ENCODE peak calls at places on chromosome 13, in five cellular contexts. W, U, I, Y and L are unnamed samples.
A peak's percentile ranks its signal among the peaks of the same experiment; 100 is the strongest.

GRCh38 chr13:31846182-31846938 is 107.0 kb downstream of the RXFP2 start:
- DNase-seq in W (peak; percentile 85), U (peak; percentile 71), Y (peak; percentile 88), I (peak; percentile 63), L (peak; percentile 94)

GRCh38 chr13:44362394-44363040 is 11.1 kb upstream of the SERP2 start:
- DNase-seq in Y (no peak), U (no peak), W (no peak), I (no peak), L (no peak)

GRCh38 chr13:27261376-27261775 is 9.3 kb upstream of the RASL11A start:
- DNase-seq in W (no peak), I (no peak), U (no peak), Y (no peak), L (no peak)

GRCh38 chr13:76440568-76440967 is 445.6 kb downstream of the KCTD12 start:
- DNase-seq in W (no peak), I (no peak), U (no peak), Y (no peak), L (no peak)

GRCh38 chr13:33369073-33369472 is 83.5 kb upstream of the STARD13 start:
- DNase-seq in U (no peak), I (no peak), Y (no peak), W (no peak), L (no peak)

GRCh38 chr13:99296270-99296865 is 10.8 kb downstream of the GPR183 start:
- DNase-seq in U (no peak), I (no peak), W (no peak), Y (no peak), L (no peak)

GRCh38 chr13:46721054-46721453 is 75.9 kb downstream of the ESD start:
- DNase-seq in W (peak; percentile 40), I (no peak), Y (no peak), U (peak; percentile 27), L (peak; percentile 78)

GRCh38 chr13:113666951-113667701 is at the start of gene GRK1:
- DNase-seq in I (no peak), U (no peak), W (no peak), Y (no peak), L (no peak)

GRCh38 chr13:113881614-113882265 is 17.9 kb upstream of the GAS6 start:
- DNase-seq in W (no peak), I (no peak), U (no peak), Y (no peak), L (no peak)

GRCh38 chr13:72960541-72960940 is 98.3 kb upstream of the KLF5 start:
- DNase-seq in Y (no peak), W (no peak), U (peak; percentile 28), I (no peak), L (peak; percentile 97)

GRCh38 chr13:113105032-113105993 is at the start of gene F7:
- DNase-seq in W (no peak), Y (no peak), U (peak; percentile 43), I (no peak), L (no peak)

GRCh38 chr13:96771501-96772367 is 222.5 kb downstream of the OXGR1 start:
- DNase-seq in U (no peak), I (no peak), W (no peak), Y (no peak), L (no peak)

GRCh38 chr13:86608739-86609138 is 809.5 kb upstream of the SLITRK6 start:
- DNase-seq in Y (no peak), U (no peak), W (no peak), I (no peak), L (no peak)

GRCh38 chr13:111184685-111185401 is 69.7 kb downstream of the ARHGEF7 start:
- DNase-seq in U (peak; percentile 72), I (no peak), W (peak; percentile 33), Y (no peak), L (no peak)